ENCODE peak calls at places on chromosomes 4 and X, in nine cellular contexts. One of them, this sample, is unnamed.
A peak's percentile ranks its signal among the peaks of the same experiment; 100 is the strongest.

GRCh38 chr4:185099024-185099682 is 43.9 kb upstream of the SLC25A4 start:
- DNase-seq in brain microvascular endothelial cell: no peak
- DNase-seq in NB4: no peak
- DNase-seq in thoracic aorta: no peak
- DNase-seq in colonic mucosa: no peak
- DNase-seq in psoas muscle: no peak
- DNase-seq in tibial artery: no peak
- DNase-seq in neural progenitor cell: no peak
- DNase-seq in A673: no peak
- DNase-seq in this sample: no peak

GRCh38 chr4:25032126-25032525 is 1.4 kb upstream of the LGI2 start:
- DNase-seq in A673: no peak
- DNase-seq in NB4: no peak
- DNase-seq in tibial artery: no peak
- DNase-seq in colonic mucosa: no peak
- DNase-seq in thoracic aorta: no peak
- DNase-seq in brain microvascular endothelial cell: no peak
- DNase-seq in psoas muscle: no peak
- DNase-seq in neural progenitor cell: no peak
- DNase-seq in this sample: no peak

GRCh38 chr4:14812101-14812500 is 190.2 kb upstream of the CPEB2 start:
- DNase-seq in psoas muscle: no peak
- DNase-seq in tibial artery: no peak
- DNase-seq in A673: no peak
- DNase-seq in brain microvascular endothelial cell: no peak
- DNase-seq in NB4: no peak
- DNase-seq in neural progenitor cell: no peak
- DNase-seq in colonic mucosa: no peak
- DNase-seq in thoracic aorta: no peak
- DNase-seq in this sample: no peak

GRCh38 chrX:25523574-25523973 is 507.8 kb upstream of the ARX start:
- DNase-seq in brain microvascular endothelial cell: peak; percentile 25
- DNase-seq in psoas muscle: no peak
- DNase-seq in thoracic aorta: no peak
- DNase-seq in neural progenitor cell: peak; percentile 60
- DNase-seq in NB4: peak; percentile 47
- DNase-seq in tibial artery: no peak
- DNase-seq in colonic mucosa: no peak
- DNase-seq in A673: peak; percentile 68
- DNase-seq in this sample: no peak

GRCh38 chr4:148061139-148061476 is 329.2 kb downstream of the ARHGAP10 start:
- DNase-seq in colonic mucosa: no peak
- DNase-seq in thoracic aorta: no peak
- DNase-seq in NB4: no peak
- DNase-seq in tibial artery: no peak
- DNase-seq in psoas muscle: no peak
- DNase-seq in brain microvascular endothelial cell: no peak
- DNase-seq in A673: no peak
- DNase-seq in neural progenitor cell: no peak
- DNase-seq in this sample: no peak

GRCh38 chrX:40095588-40096394 is 2.0 kb downstream of the BCOR start:
- DNase-seq in tibial artery: no peak
- DNase-seq in NB4: peak; percentile 90
- DNase-seq in neural progenitor cell: peak; percentile 44
- DNase-seq in psoas muscle: no peak
- DNase-seq in thoracic aorta: no peak
- DNase-seq in brain microvascular endothelial cell: no peak
- DNase-seq in A673: no peak
- DNase-seq in colonic mucosa: no peak
- DNase-seq in this sample: no peak

GRCh38 chr4:183797041-183797444 is 108.1 kb upstream of the STOX2 start:
- DNase-seq in colonic mucosa: peak; percentile 29
- DNase-seq in neural progenitor cell: peak; percentile 35
- DNase-seq in A673: no peak
- DNase-seq in NB4: no peak
- DNase-seq in psoas muscle: no peak
- DNase-seq in tibial artery: no peak
- DNase-seq in thoracic aorta: no peak
- DNase-seq in brain microvascular endothelial cell: no peak
- DNase-seq in this sample: peak; percentile 30

GRCh38 chr4:124152130-124152529 is 560.4 kb downstream of the ANKRD50 start:
- DNase-seq in colonic mucosa: no peak
- DNase-seq in neural progenitor cell: no peak
- DNase-seq in NB4: peak; percentile 13
- DNase-seq in A673: no peak
- DNase-seq in brain microvascular endothelial cell: no peak
- DNase-seq in psoas muscle: no peak
- DNase-seq in thoracic aorta: no peak
- DNase-seq in tibial artery: no peak
- DNase-seq in this sample: no peak

GRCh38 chrX:10945463-10945862 is 165.7 kb upstream of the HCCS start:
- DNase-seq in A673: no peak
- DNase-seq in colonic mucosa: no peak
- DNase-seq in NB4: no peak
- DNase-seq in neural progenitor cell: no peak
- DNase-seq in tibial artery: no peak
- DNase-seq in thoracic aorta: no peak
- DNase-seq in psoas muscle: no peak
- DNase-seq in brain microvascular endothelial cell: no peak
- DNase-seq in this sample: no peak

GRCh38 chr4:15078682-15079642 is 76.7 kb downstream of the CPEB2 start:
- DNase-seq in colonic mucosa: no peak
- DNase-seq in neural progenitor cell: no peak
- DNase-seq in psoas muscle: no peak
- DNase-seq in tibial artery: no peak
- DNase-seq in A673: no peak
- DNase-seq in thoracic aorta: no peak
- DNase-seq in brain microvascular endothelial cell: peak; percentile 29
- DNase-seq in NB4: peak; percentile 22
- DNase-seq in this sample: no peak

GRCh38 chr4:11814758-11815157 is 386.1 kb upstream of the HS3ST1 start:
- DNase-seq in neural progenitor cell: no peak
- DNase-seq in tibial artery: no peak
- DNase-seq in brain microvascular endothelial cell: no peak
- DNase-seq in NB4: no peak
- DNase-seq in psoas muscle: no peak
- DNase-seq in A673: no peak
- DNase-seq in thoracic aorta: no peak
- DNase-seq in colonic mucosa: no peak
- DNase-seq in this sample: no peak

GRCh38 chr4:48602222-48602621 is 112.2 kb downstream of the ZAR1 start:
- DNase-seq in psoas muscle: no peak
- DNase-seq in tibial artery: no peak
- DNase-seq in A673: no peak
- DNase-seq in colonic mucosa: no peak
- DNase-seq in thoracic aorta: no peak
- DNase-seq in NB4: no peak
- DNase-seq in neural progenitor cell: no peak
- DNase-seq in brain microvascular endothelial cell: peak; percentile 56
- DNase-seq in this sample: no peak

GRCh38 chrX:47515941-47516649 is 33.1 kb upstream of the ZNF41 start:
- DNase-seq in brain microvascular endothelial cell: peak; percentile 65
- DNase-seq in colonic mucosa: no peak
- DNase-seq in NB4: peak; percentile 54
- DNase-seq in neural progenitor cell: no peak
- DNase-seq in thoracic aorta: no peak
- DNase-seq in psoas muscle: no peak
- DNase-seq in A673: no peak
- DNase-seq in tibial artery: no peak
- DNase-seq in this sample: no peak

GRCh38 chr4:105050896-105051295 is 95.8 kb upstream of the TET2 start:
- DNase-seq in tibial artery: no peak
- DNase-seq in A673: no peak
- DNase-seq in brain microvascular endothelial cell: no peak
- DNase-seq in neural progenitor cell: no peak
- DNase-seq in thoracic aorta: no peak
- DNase-seq in colonic mucosa: no peak
- DNase-seq in NB4: no peak
- DNase-seq in psoas muscle: no peak
- DNase-seq in this sample: no peak

GRCh38 chr4:145828802-145829485 is 109.7 kb downstream of the ZNF827 start:
- DNase-seq in neural progenitor cell: no peak
- DNase-seq in brain microvascular endothelial cell: no peak
- DNase-seq in NB4: no peak
- DNase-seq in tibial artery: no peak
- DNase-seq in thoracic aorta: no peak
- DNase-seq in psoas muscle: no peak
- DNase-seq in A673: no peak
- DNase-seq in colonic mucosa: no peak
- DNase-seq in this sample: no peak

DNA sequence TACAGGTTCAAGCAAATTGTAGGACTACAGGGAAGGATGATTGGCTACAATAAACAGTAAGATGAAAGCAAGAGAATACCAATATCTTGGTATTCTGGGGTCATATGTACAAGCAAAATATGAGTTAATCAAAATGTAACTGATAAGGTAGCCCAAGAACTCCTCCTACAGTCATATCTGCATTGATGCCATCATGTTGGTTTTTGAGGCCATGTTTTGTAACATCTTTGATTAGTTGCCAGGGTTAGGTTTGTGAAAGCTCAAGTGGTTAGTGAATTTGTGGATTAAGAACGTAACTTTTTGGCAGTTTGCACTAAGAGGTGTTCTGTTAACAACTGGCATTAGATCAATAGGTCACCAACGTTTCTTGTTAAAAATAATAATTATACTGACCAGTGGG is 59.6 kb downstream of the USP9X start:
- DNase-seq in brain microvascular endothelial cell: no peak
- DNase-seq in A673: no peak
- DNase-seq in NB4: no peak
- DNase-seq in thoracic aorta: no peak
- DNase-seq in tibial artery: no peak
- DNase-seq in neural progenitor cell: no peak
- DNase-seq in psoas muscle: no peak
- DNase-seq in colonic mucosa: no peak
- DNase-seq in this sample: no peak
- TF ChIP-seq CTCF in brain microvascular endothelial cell: no peak
- TF ChIP-seq CTCF in A673: no peak
- TF ChIP-seq CTCF in NB4: no peak
- TF ChIP-seq CTCF in thoracic aorta: no peak
- TF ChIP-seq CTCF in tibial artery: no peak
- TF ChIP-seq CTCF in neural progenitor cell: no peak
- TF ChIP-seq CTCF in psoas muscle: no peak
- TF ChIP-seq CTCF in colonic mucosa: no peak
- TF ChIP-seq CTCF in this sample: no peak

GRCh38 chr4:41597494-41597893 is 59.5 kb downstream of the LIMCH1 start:
- DNase-seq in colonic mucosa: no peak
- DNase-seq in A673: no peak
- DNase-seq in thoracic aorta: no peak
- DNase-seq in NB4: no peak
- DNase-seq in neural progenitor cell: no peak
- DNase-seq in brain microvascular endothelial cell: no peak
- DNase-seq in tibial artery: no peak
- DNase-seq in psoas muscle: no peak
- DNase-seq in this sample: no peak
- H3K4me3 ChIP-seq in colonic mucosa: no peak overlapping the region
- H3K4me3 ChIP-seq in A673: no peak overlapping the region
- H3K4me3 ChIP-seq in thoracic aorta: no peak overlapping the region
- H3K4me3 ChIP-seq in NB4: no peak overlapping the region
- H3K4me3 ChIP-seq in neural progenitor cell: no peak overlapping the region
- H3K4me3 ChIP-seq in brain microvascular endothelial cell: no peak overlapping the region
- H3K4me3 ChIP-seq in tibial artery: no peak overlapping the region
- H3K4me3 ChIP-seq in psoas muscle: no peak overlapping the region
- H3K4me3 ChIP-seq in this sample: no peak overlapping the region

GRCh38 chr4:53476232-53477037 is 99.0 kb downstream of the FIP1L1 start:
- DNase-seq in brain microvascular endothelial cell: peak; percentile 96
- DNase-seq in psoas muscle: peak; percentile 49
- DNase-seq in tibial artery: peak; percentile 55
- DNase-seq in A673: no peak
- DNase-seq in NB4: no peak
- DNase-seq in colonic mucosa: no peak
- DNase-seq in thoracic aorta: peak; percentile 19
- DNase-seq in neural progenitor cell: no peak
- DNase-seq in this sample: no peak
- TF ChIP-seq CTCF in brain microvascular endothelial cell: no peak
- TF ChIP-seq CTCF in psoas muscle: no peak
- TF ChIP-seq CTCF in tibial artery: no peak
- TF ChIP-seq CTCF in A673: no peak
- TF ChIP-seq CTCF in NB4: no peak
- TF ChIP-seq CTCF in colonic mucosa: no peak
- TF ChIP-seq CTCF in thoracic aorta: no peak
- TF ChIP-seq CTCF in neural progenitor cell: no peak
- TF ChIP-seq CTCF in this sample: no peak

GRCh38 chr4:87868482-87868881 is 35.7 kb downstream of the MEPE start:
- DNase-seq in tibial artery: no peak
- DNase-seq in neural progenitor cell: no peak
- DNase-seq in colonic mucosa: no peak
- DNase-seq in thoracic aorta: no peak
- DNase-seq in A673: no peak
- DNase-seq in brain microvascular endothelial cell: no peak
- DNase-seq in psoas muscle: no peak
- DNase-seq in NB4: no peak
- DNase-seq in this sample: no peak

GRCh38 chr4:87863486-87863885 is 30.7 kb downstream of the MEPE start:
- DNase-seq in brain microvascular endothelial cell: no peak
- DNase-seq in A673: no peak
- DNase-seq in tibial artery: no peak
- DNase-seq in colonic mucosa: no peak
- DNase-seq in thoracic aorta: no peak
- DNase-seq in neural progenitor cell: no peak
- DNase-seq in NB4: no peak
- DNase-seq in psoas muscle: no peak
- DNase-seq in this sample: no peak

GRCh38 chr4:87865288-87865687 is 32.5 kb downstream of the MEPE start:
- DNase-seq in thoracic aorta: no peak
- DNase-seq in A673: no peak
- DNase-seq in brain microvascular endothelial cell: no peak
- DNase-seq in colonic mucosa: no peak
- DNase-seq in psoas muscle: no peak
- DNase-seq in neural progenitor cell: no peak
- DNase-seq in tibial artery: no peak
- DNase-seq in NB4: no peak
- DNase-seq in this sample: no peak

GRCh38 chr4:87864321-87864720 is 31.6 kb downstream of the MEPE start:
- DNase-seq in psoas muscle: no peak
- DNase-seq in colonic mucosa: no peak
- DNase-seq in thoracic aorta: no peak
- DNase-seq in NB4: no peak
- DNase-seq in tibial artery: no peak
- DNase-seq in brain microvascular endothelial cell: no peak
- DNase-seq in A673: no peak
- DNase-seq in neural progenitor cell: no peak
- DNase-seq in this sample: no peak

DNA sequence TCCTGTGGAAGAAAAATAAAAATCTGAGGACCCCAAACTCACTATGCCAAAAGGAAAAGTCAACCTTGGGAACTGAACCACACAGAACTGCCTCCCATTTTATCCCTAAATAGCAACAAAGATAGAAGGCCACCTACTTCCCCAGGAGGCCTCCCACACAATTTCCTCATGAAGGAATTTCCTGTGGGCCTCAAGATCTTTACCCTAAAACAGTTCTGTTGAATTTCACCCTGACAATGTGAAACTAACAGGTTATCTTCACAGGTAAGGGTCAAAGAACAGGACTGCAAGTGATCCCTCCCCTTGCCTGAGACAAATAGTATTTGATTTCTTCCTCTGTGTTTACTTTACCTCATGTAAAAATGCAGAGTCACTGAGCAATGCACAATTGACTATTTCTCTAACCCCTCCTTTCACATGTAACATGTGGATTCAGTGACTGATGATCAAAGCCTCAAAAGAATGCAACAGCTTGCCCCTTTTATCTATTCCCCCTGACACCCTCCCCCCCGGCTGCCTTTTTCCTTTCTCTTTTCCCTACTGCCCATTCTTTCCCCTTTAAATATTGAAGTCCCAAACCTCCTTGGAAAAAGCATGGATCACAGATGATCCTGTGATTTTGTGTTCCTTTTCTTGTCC is 33.3 kb downstream of the MEPE start:
- DNase-seq in NB4: peak; percentile 18
- DNase-seq in brain microvascular endothelial cell: peak; percentile 65
- DNase-seq in tibial artery: no peak
- DNase-seq in A673: peak; percentile 1
- DNase-seq in colonic mucosa: no peak
- DNase-seq in psoas muscle: no peak
- DNase-seq in neural progenitor cell: peak; percentile 11
- DNase-seq in thoracic aorta: no peak
- DNase-seq in this sample: no peak
- H3K4me3 ChIP-seq in NB4: no peak overlapping the region
- H3K4me3 ChIP-seq in brain microvascular endothelial cell: no peak overlapping the region
- H3K4me3 ChIP-seq in tibial artery: no peak overlapping the region
- H3K4me3 ChIP-seq in A673: no peak overlapping the region
- H3K4me3 ChIP-seq in colonic mucosa: no peak overlapping the region
- H3K4me3 ChIP-seq in psoas muscle: no peak overlapping the region
- H3K4me3 ChIP-seq in neural progenitor cell: no peak overlapping the region
- H3K4me3 ChIP-seq in thoracic aorta: no peak overlapping the region
- H3K4me3 ChIP-seq in this sample: no peak overlapping the region

This sample was measured in pancreas.